ENCODE peak calls at places on chromosomes 4 and X, in five cellular contexts. N, V, B, F and W are unnamed samples.

GRCh38 chr4:133147922-133148689 is 988 bp upstream of the PCDH10 start:
- DNase-seq in B (no peak), V (peak; percentile 46), F (no peak), N (no peak), W (peak; percentile 65)

GRCh38 chr4:109432676-109433075 is 939 bp upstream of the SEC24B start:
- DNase-seq in V (no peak), F (no peak), N (no peak), B (no peak), W (no peak)

GRCh38 chrX:130637591-130637990 is 235.8 kb downstream of the RBMX2 start:
- DNase-seq in F (no peak), V (no peak), B (no peak), N (no peak), W (no peak)

GRCh38 chrX:128800138-128800537 is 723.2 kb downstream of the SMARCA1 start:
- DNase-seq in F (no peak), V (peak; percentile 5), B (no peak), N (no peak), W (no peak)

GRCh38 chr4:118327554-118328241 is 25.1 kb downstream of the PRSS12 start:
- DNase-seq in B (no peak), F (no peak), V (peak; percentile 34), N (no peak), W (no peak)

GRCh38 chr4:114318309-114318708 is 280.3 kb upstream of the UGT8 start:
- DNase-seq in N (no peak), F (no peak), B (no peak), V (no peak), W (no peak)

GRCh38 chr4:30839583-30840520 is 119.7 kb downstream of the PCDH7 start:
- DNase-seq in N (no peak), V (no peak), F (no peak), B (no peak), W (no peak)

GRCh38 chrX:29257516-29257915 is 670.3 kb downstream of the IL1RAPL1 start:
- DNase-seq in B (no peak), F (no peak), V (peak; percentile 77), N (no peak), W (no peak)

GRCh38 chr4:180999217-180999616 is 1244.0 kb upstream of the TENM3 start:
- DNase-seq in B (no peak), V (no peak), N (no peak), F (no peak), W (no peak)

GRCh38 chr4:24630937-24631336 is 46.6 kb upstream of the DHX15 start:
- DNase-seq in F (peak; percentile 19), N (no peak), V (no peak), B (no peak), W (no peak)

GRCh38 chr4:142449771-142450373 is 396.2 kb downstream of the INPP4B start:
- DNase-seq in F (no peak), B (no peak), V (no peak), N (no peak), W (no peak)

GRCh38 chr4:83267121-83267834 is 17.3 kb downstream of the COQ2 start:
- DNase-seq in V (no peak), N (no peak), F (no peak), B (no peak), W (no peak)

GRCh38 chr4:38132140-38132673 is 172.0 kb downstream of the PTTG2 start:
- DNase-seq in B (peak; percentile 58), N (no peak), V (no peak), F (peak; percentile 55), W (no peak)

GRCh38 chr4:85806346-85806745 is 331.4 kb downstream of the ARHGAP24 start:
- DNase-seq in V (peak; percentile 6), B (no peak), N (no peak), F (no peak), W (no peak)

GRCh38 chr4:69999420-69999819 is 3.7 kb downstream of the STATH start:
- DNase-seq in N (no peak), B (no peak), F (no peak), V (no peak), W (no peak)

GRCh38 chr4:86531440-86531839 is 62.7 kb upstream of the PTPN13 start:
- DNase-seq in V (peak; percentile 64), B (no peak), N (no peak), F (no peak), W (peak; percentile 88)

GRCh38 chr4:147492761-147493160 is 11.9 kb downstream of the EDNRA start:
- DNase-seq in V (no peak), F (peak; percentile 80), B (no peak), N (no peak), W (no peak)

GRCh38 chr4:38114435-38114834 is 154.2 kb downstream of the PTTG2 start:
- DNase-seq in B (no peak), V (peak; percentile 57), N (no peak), F (no peak), W (no peak)

GRCh38 chrX:16278927-16279326 is 111.6 kb downstream of the MAGEB17 start:
- DNase-seq in V (no peak), N (no peak), F (no peak), B (no peak), W (peak; percentile 17)

GRCh38 chrX:66863721-66864120 is 224.8 kb upstream of the EDA2R start:
- DNase-seq in V (no peak), N (peak; percentile 32), B (no peak), F (peak; percentile 5), W (no peak)

GRCh38 chr4:4857809-4858508 is 1.5 kb upstream of the MSX1 start:
- DNase-seq in B (no peak), F (no peak), N (no peak), V (no peak), W (no peak)

GRCh38 chr4:115171220-115171619 is 57.8 kb upstream of the NDST4 start:
- DNase-seq in V (no peak), B (no peak), N (no peak), F (no peak), W (no peak)

GRCh38 chr4:39348371-39349265 is 17.5 kb downstream of the RFC1 start:
- DNase-seq in N (no peak), F (no peak), V (peak; percentile 6), B (no peak), W (peak; percentile 65)

GRCh38 chr4:24614881-24615280 is 30.5 kb upstream of the DHX15 start:
- DNase-seq in F (no peak), V (no peak), N (no peak), B (no peak), W (no peak)

GRCh38 chr4:123104275-123104674 is 181.9 kb upstream of the NUDT6 start:
- DNase-seq in B (no peak), N (no peak), V (no peak), F (no peak), W (no peak)

GRCh38 chrX:1451251-1451675 is 1.4 kb downstream of the ASMTL start:
- DNase-seq in N (no peak), B (no peak), F (no peak), V (no peak), W (peak; percentile 9)

GRCh38 chr4:15344041-15344440 is 83.8 kb upstream of the C1QTNF7 start:
- DNase-seq in B (no peak), N (no peak), V (no peak), F (no peak), W (no peak)

GRCh38 chr4:24229976-24230375 is 340.1 kb upstream of the PPARGC1A start:
- DNase-seq in F (no peak), B (no peak), V (no peak), N (no peak), W (no peak)

GRCh38 chr4:113288257-113288656 is 238.8 kb downstream of the ANK2 start:
- DNase-seq in B (no peak), F (no peak), N (no peak), V (no peak), W (no peak)

GRCh38 chr4:118732591-118733330 is 47.6 kb downstream of the METTL14 start:
- DNase-seq in N (no peak), B (no peak), F (no peak), V (no peak), W (no peak)

GRCh38 chr4:156725257-156725656 is 246.3 kb downstream of the PDGFC start:
- DNase-seq in B (no peak), N (no peak), F (peak; percentile 15), V (no peak), W (no peak)

GRCh38 chr4:149409186-149410056 is 406.2 kb downstream of the IQCM start:
- DNase-seq in F (peak; percentile 68), B (no peak), N (no peak), V (no peak), W (no peak)

GRCh38 chr4:99723555-99724450 is 66.2 kb upstream of the C4orf54 start:
- DNase-seq in V (no peak), B (no peak), N (peak; percentile 48), F (peak; percentile 55), W (no peak)

GRCh38 chr4:169823685-169824084 is 65.9 kb upstream of the HPF1 start:
- DNase-seq in V (no peak), F (peak; percentile 47), B (no peak), N (no peak), W (no peak)

GRCh38 chr4:176492648-176493302 is 173.0 kb downstream of the SPCS3 start:
- DNase-seq in N (no peak), V (no peak), B (no peak), F (no peak), W (no peak)

GRCh38 chr4:122576261-122577188 is 44.3 kb downstream of the IL21 start:
- DNase-seq in V (peak; percentile 31), F (no peak), N (no peak), B (no peak), W (no peak)

GRCh38 chrX:3252744-3253143 is 93.7 kb downstream of the MXRA5 start:
- DNase-seq in F (no peak), B (no peak), V (no peak), N (no peak), W (no peak)